ENCODE peak calls at places on chromosomes 3 and 15, in five cellular contexts. One of them, this sample, is unnamed.

GRCh38 chr15:95326689-95327525 is 1003.6 kb upstream of the NR2F2 start:
- DNase-seq in A549: no peak
- DNase-seq in omental fat pad: no peak
- DNase-seq in pons: no peak
- DNase-seq in nephron progenitor cell: peak
- DNase-seq in this sample: no peak

GRCh38 chr15:58410353-58410752 is 21.4 kb upstream of the LIPC start:
- DNase-seq in A549: no peak
- DNase-seq in omental fat pad: no peak
- DNase-seq in pons: peak
- DNase-seq in nephron progenitor cell: no peak
- DNase-seq in this sample: no peak

GRCh38 chr15:67523337-67523736 is 2.4 kb downstream of the C15orf61 start:
- DNase-seq in A549: no peak
- DNase-seq in omental fat pad: no peak
- DNase-seq in pons: no peak
- DNase-seq in nephron progenitor cell: no peak
- DNase-seq in this sample: no peak

GRCh38 chr15:48627260-48627969 is 18.1 kb downstream of the FBN1 start:
- DNase-seq in A549: no peak
- DNase-seq in omental fat pad: no peak
- DNase-seq in pons: no peak
- DNase-seq in nephron progenitor cell: no peak
- DNase-seq in this sample: no peak

GRCh38 chr15:60003243-60004018 is 680 bp upstream of the FOXB1 start:
- DNase-seq in A549: no peak
- DNase-seq in omental fat pad: no peak
- DNase-seq in pons: no peak
- DNase-seq in nephron progenitor cell: no peak
- DNase-seq in this sample: no peak

GRCh38 chr15:63234479-63234878 is 42.9 kb upstream of the APH1B start:
- DNase-seq in A549: peak
- DNase-seq in omental fat pad: no peak
- DNase-seq in pons: peak
- DNase-seq in nephron progenitor cell: no peak
- DNase-seq in this sample: no peak

GRCh38 chr15:76185716-76186115 is 125.6 kb downstream of the ETFA start:
- DNase-seq in A549: peak
- DNase-seq in omental fat pad: no peak
- DNase-seq in pons: no peak
- DNase-seq in nephron progenitor cell: peak
- DNase-seq in this sample: no peak

GRCh38 chr15:31271706-31272557 is 54.7 kb upstream of the KLF13 start:
- DNase-seq in A549: no peak
- DNase-seq in omental fat pad: peak
- DNase-seq in pons: no peak
- DNase-seq in nephron progenitor cell: no peak
- DNase-seq in this sample: no peak

GRCh38 chr3:191085091-191085490 is 114.0 kb upstream of the OSTN start:
- DNase-seq in A549: no peak
- DNase-seq in omental fat pad: no peak
- DNase-seq in pons: no peak
- DNase-seq in nephron progenitor cell: no peak
- DNase-seq in this sample: no peak

GRCh38 chr15:52291204-52291603 is 4.4 kb downstream of the MYO5C start:
- DNase-seq in A549: no peak
- DNase-seq in omental fat pad: no peak
- DNase-seq in pons: no peak
- DNase-seq in nephron progenitor cell: no peak
- DNase-seq in this sample: no peak

GRCh38 chr3:56421205-56421604 is 47.1 kb downstream of the ERC2 start:
- DNase-seq in A549: no peak
- DNase-seq in omental fat pad: no peak
- DNase-seq in pons: no peak
- DNase-seq in nephron progenitor cell: no peak
- DNase-seq in this sample: no peak

GRCh38 chr3:48565591-48566400 is 2.2 kb upstream of the UCN2 start:
- DNase-seq in A549: peak
- DNase-seq in omental fat pad: no peak
- DNase-seq in pons: no peak
- DNase-seq in nephron progenitor cell: no peak
- DNase-seq in this sample: no peak

GRCh38 chr15:90618330-90619136 is 88.8 kb downstream of the CRTC3 start:
- DNase-seq in A549: no peak
- DNase-seq in omental fat pad: no peak
- DNase-seq in pons: no peak
- DNase-seq in nephron progenitor cell: no peak
- DNase-seq in this sample: no peak

GRCh38 chr3:44323341-44323955 is 15.1 kb upstream of the TCAIM start:
- DNase-seq in A549: peak
- DNase-seq in omental fat pad: peak
- DNase-seq in pons: peak
- DNase-seq in nephron progenitor cell: peak
- DNase-seq in this sample: no peak

GRCh38 chr15:101052031-101052620 is 133.0 kb downstream of the LRRK1 start:
- DNase-seq in A549: no peak
- DNase-seq in omental fat pad: no peak
- DNase-seq in pons: no peak
- DNase-seq in nephron progenitor cell: no peak
- DNase-seq in this sample: no peak

GRCh38 chr3:175608351-175608750 is 749.2 kb downstream of the NAALADL2 start:
- DNase-seq in A549: no peak
- DNase-seq in omental fat pad: no peak
- DNase-seq in pons: peak
- DNase-seq in nephron progenitor cell: no peak
- DNase-seq in this sample: no peak

GRCh38 chr3:29642393-29643033 is 361.6 kb downstream of the RBMS3 start:
- DNase-seq in A549: peak
- DNase-seq in omental fat pad: no peak
- DNase-seq in pons: no peak
- DNase-seq in nephron progenitor cell: no peak
- DNase-seq in this sample: no peak

GRCh38 chr15:96264801-96265515 is 65.5 kb upstream of the NR2F2 start:
- DNase-seq in A549: peak
- DNase-seq in omental fat pad: no peak
- DNase-seq in pons: no peak
- DNase-seq in nephron progenitor cell: no peak
- DNase-seq in this sample: no peak

GRCh38 chr15:23857028-23857641 is 170.0 kb upstream of the NDN start:
- DNase-seq in A549: peak
- DNase-seq in omental fat pad: no peak
- DNase-seq in pons: peak
- DNase-seq in nephron progenitor cell: peak
- DNase-seq in this sample: peak

GRCh38 chr3:178826437-178827010 is 245.1 kb downstream of the ZMAT3 start:
- DNase-seq in A549: no peak
- DNase-seq in omental fat pad: no peak
- DNase-seq in pons: no peak
- DNase-seq in nephron progenitor cell: no peak
- DNase-seq in this sample: no peak

GRCh38 chr15:42139596-42139995 is 16.8 kb downstream of the PLA2G4F start:
- DNase-seq in A549: no peak
- DNase-seq in omental fat pad: no peak
- DNase-seq in pons: no peak
- DNase-seq in nephron progenitor cell: no peak
- DNase-seq in this sample: no peak

GRCh38 chr3:55489804-55490132 is 2.7 kb upstream of the WNT5A start:
- DNase-seq in A549: no peak
- DNase-seq in omental fat pad: no peak
- DNase-seq in pons: no peak
- DNase-seq in nephron progenitor cell: peak
- DNase-seq in this sample: no peak

GRCh38 chr3:9765865-9766264 is 3.9 kb downstream of the CAMK1 start:
- DNase-seq in A549: no peak
- DNase-seq in omental fat pad: no peak
- DNase-seq in pons: no peak
- DNase-seq in nephron progenitor cell: no peak
- DNase-seq in this sample: no peak

GRCh38 chr3:50624634-50625033 is 7.7 kb downstream of the MAPKAPK3 start:
- DNase-seq in A549: no peak
- DNase-seq in omental fat pad: no peak
- DNase-seq in pons: no peak
- DNase-seq in nephron progenitor cell: no peak
- DNase-seq in this sample: no peak